ENCODE peak calls at places on chromosomes 2 and 18, in six cellular contexts. Y is sciatic nerve, V is GM13977, W is mammary epithelial cell, G is right cardiac atrium, Z is neuronal stem cell. Q is an unnamed sample.

GRCh38 chr2:43022896-43023295 is 203.5 kb downstream of the ZFP36L2 start:
- DNase-seq in W (no peak), Z (no peak), Y (no peak), G (no peak), V (no peak), Q (no peak)

GRCh38 chr2:72915907-72916742 is 1.2 kb upstream of the EMX1 start:
- DNase-seq in G (no peak), Z (peak; percentile 87), W (peak; percentile 57), Y (no peak), V (peak; percentile 91), Q (peak; percentile 87)

GRCh38 chr18:68847219-68847860 is 49.5 kb downstream of the CCDC102B start:
- DNase-seq in Y (no peak), V (no peak), W (no peak), G (no peak), Z (no peak), Q (no peak)

GRCh38 chr2:168118733-168119518 is 128.5 kb downstream of the STK39 start:
- DNase-seq in G (no peak), Y (no peak), W (peak; percentile 41), V (peak; percentile 8), Z (peak; percentile 77), Q (peak; percentile 28)

GRCh38 chr2:176583530-176584101 is 314.4 kb downstream of the MTX2 start:
- DNase-seq in Y (no peak), G (no peak), Z (no peak), W (peak; percentile 72), V (no peak), Q (no peak)

GRCh38 chr2:208515099-208515498 is 108.5 kb downstream of the PTH2R start:
- DNase-seq in V (no peak), W (no peak), G (no peak), Y (no peak), Z (no peak), Q (no peak)

GRCh38 chr2:38184964-38185603 is 109.1 kb upstream of the CYP1B1 start:
- DNase-seq in V (peak; percentile 49), Y (no peak), G (no peak), W (peak; percentile 31), Z (no peak), Q (peak; percentile 62)

GRCh38 chr2:222982010-222982908 is 69.7 kb upstream of the KCNE4 start:
- DNase-seq in G (peak; percentile 71), W (peak; percentile 58), V (no peak), Z (peak; percentile 17), Y (peak; percentile 67), Q (no peak)

GRCh38 chr18:3217930-3218647 is 1.7 kb downstream of the MYOM1 start:
- DNase-seq in Z (no peak), V (no peak), G (no peak), Y (no peak), W (no peak), Q (no peak)

GRCh38 chr18:58527116-58528010 is 101.5 kb downstream of the ALPK2 start:
- DNase-seq in G (no peak), Z (no peak), V (no peak), W (no peak), Y (no peak), Q (no peak)

GRCh38 chr18:26429535-26429934 is 118.8 kb downstream of the KCTD1 start:
- DNase-seq in Z (no peak), V (no peak), W (peak; percentile 84), Y (no peak), G (no peak), Q (no peak)